ENCODE peak calls at places on chromosome 17, in eight cellular contexts. V is lower leg skin, X is HCT116, N is esophagus squamous epithelium, G is tibial nerve, Y is NB4, U is body of pancreas, W is IMR-90. J is an unnamed sample.

GRCh38 chr17:9324864-9325263 is 250.8 kb downstream of the STX8 start:
- DNase-seq in W (peak; percentile 20), U (peak; percentile 78), Y (no peak), N (no peak), X (no peak), G (no peak), V (peak; percentile 39), J (no peak)

GRCh38 chr17:15334266-15334665 is 7.1 kb downstream of the TEKT3 start:
- DNase-seq in Y (no peak), X (no peak), U (no peak), V (no peak), G (no peak), W (no peak), N (no peak), J (no peak)

GRCh38 chr17:155576-155975 is 18.2 kb downstream of the SCGB1C2 start:
- DNase-seq in U (no peak), N (no peak), Y (no peak), X (no peak), W (no peak), G (no peak), V (no peak), J (no peak)

GRCh38 chr17:42553161-42553818 is 567 bp downstream of the HSD17B1 start:
- DNase-seq in Y (no peak), V (no peak), W (no peak), U (no peak), N (no peak), G (no peak), X (no peak), J (no peak)

GRCh38 chr17:75115545-75115944 is 5.8 kb downstream of the ARMC7 start:
- DNase-seq in X (no peak), G (no peak), W (no peak), Y (no peak), N (no peak), U (no peak), V (no peak), J (no peak)

GRCh38 chr17:7094661-7095064 is 14.6 kb upstream of the CLEC10A start:
- DNase-seq in G (no peak), W (no peak), Y (no peak), U (no peak), N (no peak), X (no peak), V (no peak), J (no peak)

GRCh38 chr17:10141436-10141835 is 57.0 kb downstream of the GAS7 start:
- DNase-seq in G (no peak), N (no peak), W (no peak), U (no peak), V (no peak), X (no peak), Y (no peak), J (no peak)

GRCh38 chr17:82257473-82257872 is 16.0 kb downstream of the CSNK1D start:
- DNase-seq in Y (no peak), X (no peak), V (no peak), U (peak; percentile 58), G (no peak), W (no peak), N (no peak), J (no peak)

GRCh38 chr17:73371285-73371684 is 59.5 kb upstream of the CDC42EP4 start:
- DNase-seq in Y (peak; percentile 66), G (no peak), W (peak; percentile 92), X (no peak), U (no peak), N (no peak), V (no peak), J (no peak)

GRCh38 chr17:31431098-31431794 is 39.8 kb downstream of the RAB11FIP4 start:
- DNase-seq in W (no peak), U (no peak), V (no peak), Y (peak; percentile 34), X (no peak), N (no peak), G (no peak), J (no peak)

GRCh38 chr17:77310336-77310735 is 169.6 kb downstream of the SEC14L1 start:
- DNase-seq in V (no peak), W (no peak), U (no peak), N (no peak), Y (no peak), X (no peak), G (no peak), J (no peak)
- TF ChIP-seq POLR2A in V (no peak), W (no peak), U (no peak), N (no peak), Y (no peak), X (no peak), G (no peak), J (no peak)

GRCh38 chr17:45224671-45225050 is 3.0 kb downstream of the FMNL1 start:
- DNase-seq in N (no peak), V (no peak), X (no peak), G (no peak), W (no peak), Y (no peak), U (no peak), J (peak; percentile 8)

GRCh38 chr17:45226620-45227019 is 4.9 kb downstream of the FMNL1 start:
- DNase-seq in V (no peak), Y (no peak), G (no peak), X (no peak), N (no peak), U (no peak), W (no peak), J (no peak)

GRCh38 chr17:45227101-45227591 is 5.5 kb downstream of the FMNL1 start:
- DNase-seq in G (no peak), V (no peak), N (no peak), W (no peak), Y (peak; percentile 54), X (no peak), U (no peak), J (peak; percentile 63)

GRCh38 chr17:45225051-45225700 is 3.5 kb downstream of the FMNL1 start:
- DNase-seq in U (no peak), N (no peak), X (no peak), V (no peak), W (no peak), Y (no peak), G (no peak), J (peak; percentile 10)

DNA sequence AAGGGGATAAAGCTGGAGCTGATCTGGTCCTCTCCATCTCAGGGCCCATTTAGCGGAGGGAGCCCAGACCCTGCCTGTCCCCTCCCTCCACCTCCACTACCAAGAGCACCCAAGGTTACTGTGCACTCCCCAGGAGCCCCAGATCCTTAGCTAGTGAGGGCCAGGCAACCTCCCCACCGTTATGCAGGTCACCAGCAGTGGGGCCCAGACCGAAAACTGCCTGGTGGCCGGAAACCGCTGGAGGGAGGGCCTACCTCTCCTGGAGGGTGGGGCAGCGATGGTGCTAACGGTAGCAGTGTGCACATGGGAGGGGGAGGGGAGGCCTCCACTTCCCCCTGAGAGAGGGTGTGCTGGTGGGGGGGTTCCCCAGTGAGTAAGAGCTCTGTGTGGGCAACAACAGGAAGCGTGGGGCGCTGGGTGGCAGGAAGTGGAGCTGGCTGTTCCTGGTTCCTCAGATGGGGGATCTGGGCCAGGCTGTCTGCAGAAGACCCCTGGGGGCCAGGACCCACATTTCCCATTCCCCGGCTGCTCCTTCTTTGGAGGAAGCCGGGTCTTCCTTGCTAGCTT is 4.4 kb downstream of the FMNL1 start:
- DNase-seq in W (no peak), N (peak; percentile 80), U (peak; percentile 55), X (no peak), G (peak; percentile 38), Y (peak; percentile 99), V (peak; percentile 77), J (peak; percentile 81)
- TF ChIP-seq POLR2A in W (no peak), N (no peak), U (no peak), X (no peak), G (no peak), Y (peak; percentile 67), V (no peak), J (peak; percentile 96)

DNA sequence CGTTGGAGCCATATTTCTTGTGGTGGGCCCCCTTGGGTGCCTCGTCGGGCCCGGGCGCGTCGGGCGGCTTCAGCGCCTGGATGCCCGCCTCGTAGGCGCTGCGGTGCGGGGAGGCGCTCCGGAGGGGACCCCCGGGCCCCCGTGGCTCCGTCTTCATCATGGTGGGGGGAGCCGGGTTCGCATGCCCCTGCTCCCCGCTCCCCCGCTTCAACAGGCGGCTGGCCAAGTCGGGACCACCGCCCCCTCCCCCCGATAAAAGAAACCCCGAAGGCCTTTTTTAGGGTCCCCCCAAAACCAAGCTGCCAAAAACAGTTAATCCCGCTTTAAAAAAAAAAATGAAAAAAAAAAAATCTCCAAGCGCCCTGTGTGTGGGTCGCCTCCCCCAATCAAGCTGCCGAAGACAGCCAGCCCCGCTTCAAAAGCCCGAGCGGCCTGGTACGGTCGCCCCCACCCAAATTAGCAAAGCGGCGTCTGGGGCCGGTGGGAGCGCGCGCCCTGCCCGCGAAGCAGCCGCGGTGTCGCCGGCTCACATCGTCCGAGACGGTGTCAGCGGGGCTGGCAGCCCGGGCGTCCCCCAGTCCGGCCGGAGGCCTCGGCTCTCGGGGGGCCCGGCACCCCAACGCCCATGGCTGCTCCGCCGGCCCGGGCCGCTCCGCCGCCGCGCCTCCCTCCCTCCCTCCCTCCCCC is at the start of gene PPP1R9B:
- DNase-seq in X (no peak), N (no peak), U (no peak), W (no peak), Y (no peak), G (no peak), V (no peak), J (no peak)
- TF ChIP-seq POLR2A in X (no peak), N (no peak), U (no peak), W (no peak), Y (no peak), G (no peak), V (no peak), J (no peak)

DNA sequence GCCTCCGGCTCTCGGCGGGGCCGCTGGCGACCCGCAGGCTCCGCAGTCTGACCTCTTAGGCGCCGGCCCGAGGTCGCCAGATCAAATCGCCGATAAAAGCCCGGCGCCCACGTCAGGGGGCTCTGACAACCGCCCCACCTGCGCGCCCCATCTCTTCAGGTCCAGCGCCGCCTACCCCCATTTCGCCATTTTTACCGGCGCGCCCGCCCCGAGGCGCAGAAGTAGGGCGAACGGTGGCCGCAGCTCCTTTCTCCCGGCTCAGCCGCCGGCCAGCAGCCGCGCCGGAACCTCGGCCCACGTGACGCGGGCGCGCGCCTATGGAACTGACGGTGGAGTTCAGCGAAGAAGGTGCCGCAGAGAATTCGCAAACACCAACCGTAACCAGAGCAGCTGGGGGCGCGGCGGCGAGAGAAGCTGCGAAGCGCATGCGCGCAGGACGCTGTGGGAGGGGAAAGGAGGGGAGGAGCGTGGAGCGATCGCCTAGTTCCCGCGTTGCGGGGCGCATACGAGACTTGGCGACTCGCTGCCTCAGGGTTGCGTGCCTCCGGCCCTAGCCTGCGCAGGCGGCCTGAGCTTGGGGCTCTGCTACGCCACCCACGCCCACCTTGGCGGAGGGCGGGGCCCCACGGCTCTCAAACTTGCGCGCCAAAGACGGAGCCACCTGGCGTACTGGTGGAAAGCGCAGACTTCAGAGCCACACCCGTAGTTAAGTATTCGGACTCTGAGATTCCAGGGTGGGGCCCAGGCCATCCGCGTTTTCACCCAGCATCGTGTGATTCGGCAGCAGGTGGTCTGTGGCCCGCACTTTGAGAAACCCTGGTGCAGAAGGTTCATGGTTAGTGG is at the start of gene TRIM37:
- DNase-seq in Y (peak; percentile 99), V (peak; percentile 95), N (peak; percentile 85), W (peak; percentile 99), X (peak; percentile 100), G (peak; percentile 80), U (peak; percentile 98), J (peak; percentile 93)
- TF ChIP-seq POLR2A in Y (peak; percentile 52), V (no peak), N (no peak), W (peak; percentile 79), X (peak; percentile 84), G (peak; percentile 79), U (peak; percentile 67), J (peak; percentile 71)

J was measured in GM12892.